ENCODE peak calls at places on chromosomes 11 and 22, in four cellular contexts. T, D, S and I are unnamed samples.

GRCh38 chr22:37410174-37411055 is 16.9 kb downstream of the ELFN2 start:
- DNase-seq in D (no peak), T (no peak), S (no peak), I (no peak)

GRCh38 chr11:22337571-22338464 is at the start of gene SLC17A6:
- DNase-seq in S (peak), D (no peak), T (peak), I (no peak)

GRCh38 chr11:6393989-6394670 is 3.9 kb downstream of the SMPD1 start:
- DNase-seq in D (no peak), S (no peak), T (no peak), I (no peak)

GRCh38 chr22:41052661-41053490 is 39.5 kb upstream of the EP300 start:
- DNase-seq in T (no peak), S (no peak), D (no peak), I (no peak)

GRCh38 chr11:68838572-68838964 is 3.1 kb downstream of the CPT1A start:
- DNase-seq in D (no peak), T (peak), S (no peak), I (no peak)

GRCh38 chr11:119144825-119145476 is 3.9 kb upstream of the ABCG4 start:
- DNase-seq in D (no peak), T (peak), S (peak), I (no peak)

GRCh38 chr11:45580399-45580798 is 85.0 kb downstream of the CHST1 start:
- DNase-seq in D (no peak), T (no peak), S (peak), I (no peak)

GRCh38 chr11:64070301-64070656 is 34.5 kb downstream of the FLRT1 start:
- DNase-seq in D (no peak), S (peak), T (no peak), I (no peak)

GRCh38 chr11:110529043-110529442 is 99.3 kb downstream of the FDX1 start:
- DNase-seq in S (no peak), T (no peak), D (no peak), I (no peak)

GRCh38 chr22:43554259-43554636 is 142.4 kb downstream of the MPPED1 start:
- DNase-seq in S (no peak), D (no peak), T (no peak), I (no peak)

GRCh38 chr22:39519681-39520053 is 695 bp upstream of the ATF4 start:
- DNase-seq in T (no peak), D (no peak), S (no peak), I (peak)